ENCODE peak calls at places on chromosomes 2 and 18, in five cellular contexts. R, D, H, C and L are unnamed samples.
A peak's percentile ranks its signal among the peaks of the same experiment; 100 is the strongest.

GRCh38 chr2:37323176-37323575 is 1.5 kb downstream of the PRKD3 start:
- DNase-seq in R (no peak), D (no peak), H (peak; percentile 3), C (no peak), L (peak; percentile 23)

GRCh38 chr18:37144921-37145320 is 316.0 kb downstream of the KIAA1328 start:
- DNase-seq in R (no peak), D (no peak), H (no peak), C (no peak), L (peak; percentile 67)

GRCh38 chr18:60905699-60906098 is 427.5 kb upstream of the CDH20 start:
- DNase-seq in R (no peak), D (no peak), H (peak; percentile 50), C (no peak), L (no peak)

GRCh38 chr18:75350440-75350839 is 77.1 kb downstream of the SMIM21 start:
- DNase-seq in R (no peak), D (no peak), H (no peak), C (no peak), L (no peak)

GRCh38 chr2:12727641-12728040 is 10.9 kb downstream of the TRIB2 start:
- DNase-seq in R (peak; percentile 13), D (no peak), H (no peak), C (no peak), L (no peak)

GRCh38 chr2:173550143-173550542 is 195.5 kb downstream of the CDCA7 start:
- DNase-seq in R (no peak), D (peak; percentile 63), H (peak; percentile 26), C (no peak), L (no peak)

GRCh38 chr2:172900871-172901270 is 165.2 kb downstream of the RAPGEF4 start:
- DNase-seq in R (no peak), D (no peak), H (no peak), C (no peak), L (no peak)

GRCh38 chr2:156649596-156649995 is 213.4 kb downstream of the GPD2 start:
- DNase-seq in R (no peak), D (no peak), H (no peak), C (no peak), L (no peak)

GRCh38 chr2:219223831-219224610 is 5.3 kb upstream of the ABCB6 start:
- DNase-seq in R (no peak), D (no peak), H (no peak), C (no peak), L (no peak)

GRCh38 chr18:74459877-74460276 is 2.8 kb upstream of the DIPK1C start:
- DNase-seq in R (no peak), D (no peak), H (no peak), C (no peak), L (no peak)

GRCh38 chr2:152606081-152606480 is 111.2 kb downstream of the PRPF40A start:
- DNase-seq in R (no peak), D (no peak), H (no peak), C (no peak), L (no peak)

GRCh38 chr2:230828272-230828961 is 36.3 kb upstream of the ITM2C start:
- DNase-seq in R (no peak), D (no peak), H (no peak), C (no peak), L (no peak)

GRCh38 chr2:67888351-67889005 is 174.3 kb downstream of the C1D start:
- DNase-seq in R (no peak), D (no peak), H (no peak), C (no peak), L (no peak)

GRCh38 chr2:95569170-95569569 is 22.6 kb upstream of the TRIM43 start:
- DNase-seq in R (no peak), D (peak; percentile 79), H (no peak), C (no peak), L (no peak)

GRCh38 chr18:76823166-76823539 is 796 bp downstream of the ZNF236 start:
- DNase-seq in R (no peak), D (no peak), H (no peak), C (no peak), L (no peak)

GRCh38 chr2:9165625-9166024 is 41.0 kb upstream of the ASAP2 start:
- DNase-seq in R (no peak), D (peak; percentile 73), H (no peak), C (no peak), L (peak; percentile 89)

GRCh38 chr18:76621782-76622495 is 126.9 kb upstream of the ZNF516 start:
- DNase-seq in R (no peak), D (no peak), H (peak; percentile 70), C (no peak), L (peak; percentile 67)

GRCh38 chr18:35658112-35658511 is 76.6 kb downstream of the GALNT1 start:
- DNase-seq in R (no peak), D (no peak), H (no peak), C (no peak), L (no peak)

GRCh38 chr2:181063696-181064095 is 83.3 kb downstream of the UBE2E3 start:
- DNase-seq in R (no peak), D (no peak), H (no peak), C (no peak), L (peak; percentile 59)

GRCh38 chr2:201158111-201158929 is 24.6 kb upstream of the CASP10 start:
- DNase-seq in R (peak; percentile 28), D (peak; percentile 86), H (peak; percentile 93), C (peak; percentile 71), L (peak; percentile 76)

GRCh38 chr2:127669056-127669455 is 6.3 kb downstream of the LIMS2 start:
- DNase-seq in R (no peak), D (no peak), H (peak; percentile 21), C (no peak), L (no peak)

GRCh38 chr18:58257461-58257860 is 213.4 kb downstream of the NEDD4L start:
- DNase-seq in R (no peak), D (peak; percentile 18), H (no peak), C (no peak), L (no peak)

GRCh38 chr2:190113000-190113399 is 50.5 kb upstream of the MSTN start:
- DNase-seq in R (no peak), D (no peak), H (no peak), C (no peak), L (no peak)

GRCh38 chr2:19812166-19812565 is 89.6 kb downstream of the TTC32 start:
- DNase-seq in R (no peak), D (no peak), H (no peak), C (no peak), L (no peak)

GRCh38 chr2:194686569-194686968 is 970.5 kb upstream of the SLC39A10 start:
- DNase-seq in R (no peak), D (peak; percentile 13), H (no peak), C (no peak), L (no peak)

GRCh38 chr2:130954873-130955272 is 118.2 kb downstream of the ARHGEF4 start:
- DNase-seq in R (no peak), D (no peak), H (no peak), C (no peak), L (no peak)

GRCh38 chr2:217086038-217086522 is 226.2 kb upstream of the TNP1 start:
- DNase-seq in R (no peak), D (peak; percentile 21), H (no peak), C (no peak), L (no peak)

GRCh38 chr2:237571551-237571950 is 5.2 kb downstream of the PRLH start:
- DNase-seq in R (no peak), D (no peak), H (no peak), C (no peak), L (no peak)

GRCh38 chr2:70132244-70133126 is 45.2 kb downstream of the PCBP1 start:
- DNase-seq in R (no peak), D (peak; percentile 52), H (peak; percentile 65), C (peak; percentile 77), L (peak; percentile 45)

GRCh38 chr2:167509585-167509984 is 621.3 kb downstream of the XIRP2 start:
- DNase-seq in R (no peak), D (peak; percentile 89), H (peak; percentile 91), C (no peak), L (peak; percentile 1)

GRCh38 chr18:63031439-63031838 is 288.1 kb downstream of the BCL2 start:
- DNase-seq in R (no peak), D (no peak), H (no peak), C (no peak), L (no peak)

GRCh38 chr18:12086677-12087482 is 6.8 kb upstream of the ANKRD62 start:
- DNase-seq in R (no peak), D (no peak), H (no peak), C (no peak), L (no peak)

GRCh38 chr2:100178085-100178788 is 35.8 kb upstream of the AFF3 start:
- DNase-seq in R (no peak), D (peak; percentile 90), H (peak; percentile 38), C (peak; percentile 54), L (peak; percentile 48)

GRCh38 chr2:229454934-229455631 is 184.0 kb upstream of the PID1 start:
- DNase-seq in R (no peak), D (peak; percentile 69), H (peak; percentile 88), C (no peak), L (peak; percentile 81)